ENCODE peak calls at places on chromosomes 2 and 18, in nine cellular contexts. Z, Y, X, O, K, B, R, C and Q are unnamed samples.

GRCh38 chr2:62194558-62195420 is 1.1 kb upstream of the B3GNT2 start:
- DNase-seq in C (no peak), B (no peak), K (no peak), Y (no peak), O (no peak), X (no peak), Z (no peak), R (peak), Q (no peak)

GRCh38 chr2:198471291-198471690 is 666.9 kb downstream of the PLCL1 start:
- DNase-seq in Z (no peak), X (no peak), O (no peak), C (no peak), K (no peak), Y (no peak), R (no peak), B (no peak), Q (no peak)

GRCh38 chr2:101667823-101668222 is 29.7 kb upstream of the MAP4K4 start:
- DNase-seq in Z (no peak), B (no peak), C (no peak), R (no peak), Y (no peak), K (no peak), X (no peak), O (no peak), Q (no peak)

GRCh38 chr2:239793086-239793485 is 232.1 kb downstream of the NDUFA10 start:
- DNase-seq in C (no peak), Z (no peak), O (no peak), R (no peak), K (no peak), Y (no peak), X (no peak), B (no peak), Q (no peak)

GRCh38 chr2:166494140-166494544 is at the start of gene SCN7A:
- DNase-seq in C (no peak), Y (no peak), X (peak), R (peak), K (peak), B (no peak), O (peak), Z (no peak), Q (peak)

GRCh38 chr2:118387509-118387908 is 299.2 kb downstream of the INSIG2 start:
- DNase-seq in C (no peak), Z (no peak), K (no peak), B (no peak), Y (peak), R (no peak), O (peak), X (no peak), Q (no peak)

GRCh38 chr18:22346342-22346967 is 71.3 kb downstream of the CTAGE1 start:
- DNase-seq in Y (peak), O (peak), K (peak), Z (no peak), X (peak), B (no peak), C (no peak), R (peak), Q (no peak)

GRCh38 chr2:179332903-179333302 is 68.3 kb upstream of the SESTD1 start:
- DNase-seq in X (no peak), B (no peak), R (no peak), C (no peak), K (no peak), Y (peak), Z (no peak), O (peak), Q (no peak)

GRCh38 chr2:28869494-28870145 is 489 bp downstream of the TRMT61B start:
- DNase-seq in C (no peak), B (no peak), O (no peak), Y (no peak), Z (no peak), X (no peak), R (no peak), K (peak), Q (no peak)

GRCh38 chr2:157849591-157849990 is 26.5 kb downstream of the ACVR1 start:
- DNase-seq in Y (peak), R (no peak), X (no peak), O (no peak), K (no peak), Z (no peak), B (no peak), C (no peak), Q (no peak)

GRCh38 chr2:30707304-30707903 is 99.8 kb downstream of the CAPN13 start:
- DNase-seq in Y (no peak), K (no peak), R (no peak), O (no peak), X (no peak), Z (no peak), C (no peak), B (no peak), Q (no peak)

GRCh38 chr2:234502919-234503285 is 6.0 kb upstream of the ARL4C start:
- DNase-seq in K (no peak), Z (no peak), Y (no peak), O (no peak), X (no peak), R (no peak), B (no peak), C (no peak), Q (no peak)

GRCh38 chr2:36453652-36454051 is 98.1 kb downstream of the CRIM1 start:
- DNase-seq in O (peak), Z (no peak), Y (no peak), C (no peak), B (no peak), X (no peak), K (no peak), R (no peak), Q (no peak)

GRCh38 chr2:207796585-207797350 is 27.1 kb upstream of the FZD5 start:
- DNase-seq in X (no peak), K (no peak), B (no peak), C (no peak), Y (no peak), Z (no peak), O (peak), R (no peak), Q (no peak)

GRCh38 chr2:179936654-179937053 is 70.4 kb downstream of the CWC22 start:
- DNase-seq in X (no peak), C (no peak), Y (peak), O (no peak), R (peak), B (no peak), Z (no peak), K (no peak), Q (no peak)

GRCh38 chr2:201070966-201071304 is 536 bp downstream of the HYCC2 start:
- DNase-seq in K (no peak), X (no peak), Y (peak), C (no peak), O (no peak), Z (no peak), R (no peak), B (peak), Q (no peak)

GRCh38 chr2:50448556-50448955 is 583.4 kb downstream of the NRXN1 start:
- DNase-seq in X (no peak), K (no peak), C (no peak), Y (no peak), B (no peak), Z (no peak), R (no peak), O (no peak), Q (no peak)

GRCh38 chr2:223062304-223062845 is 10.4 kb downstream of the KCNE4 start:
- DNase-seq in Z (no peak), C (no peak), K (no peak), B (no peak), Y (no peak), R (no peak), O (peak), X (no peak), Q (no peak)

GRCh38 chr2:198968585-198968984 is 489.2 kb downstream of the SATB2 start:
- DNase-seq in B (no peak), O (no peak), R (no peak), Y (no peak), K (no peak), X (no peak), Z (no peak), C (no peak), Q (no peak)

GRCh38 chr2:163737169-163737439 is 1.3 kb upstream of the FIGN start:
- DNase-seq in Z (no peak), X (no peak), K (no peak), R (no peak), O (no peak), Y (no peak), C (no peak), B (no peak), Q (peak)

GRCh38 chr2:163734401-163734800 is 1.4 kb downstream of the FIGN start:
- DNase-seq in R (no peak), O (no peak), Y (no peak), Z (no peak), X (no peak), K (no peak), C (no peak), B (no peak), Q (no peak)

GRCh38 chr2:163736433-163737168 is 793 bp upstream of the FIGN start:
- DNase-seq in C (no peak), R (peak), K (peak), Y (peak), X (no peak), Z (no peak), O (no peak), B (peak), Q (peak)

GRCh38 chr2:163734911-163735691 is 707 bp downstream of the FIGN start:
- DNase-seq in B (no peak), K (no peak), Z (no peak), X (no peak), C (no peak), O (peak), Y (peak), R (no peak), Q (no peak)

GRCh38 chr2:163735692-163736432 is at the start of gene FIGN:
- DNase-seq in C (no peak), B (peak), R (peak), Z (no peak), Y (peak), O (peak), K (peak), X (peak), Q (peak)
- H3K4me3 ChIP-seq in C (peak), B (peak), R (peak), Z (peak), Y (peak), O (peak), K (peak), X (peak), Q (peak)

GRCh38 chr18:61842146-61842545 is 50.7 kb downstream of the RNF152 start:
- DNase-seq in K (no peak), Y (no peak), B (no peak), Z (no peak), C (no peak), R (no peak), X (no peak), O (no peak), Q (no peak)

GRCh38 chr18:61844726-61845125 is 48.1 kb downstream of the RNF152 start:
- DNase-seq in Y (no peak), C (no peak), R (no peak), B (no peak), O (no peak), K (no peak), X (no peak), Z (no peak), Q (no peak)

GRCh38 chr18:61847164-61847791 is 45.5 kb downstream of the RNF152 start:
- DNase-seq in R (no peak), Y (no peak), K (no peak), C (no peak), B (no peak), X (no peak), Z (no peak), O (no peak), Q (no peak)

GRCh38 chr18:61841709-61842108 is 51.1 kb downstream of the RNF152 start:
- DNase-seq in Z (no peak), X (no peak), Y (no peak), O (no peak), C (no peak), R (no peak), B (no peak), K (no peak), Q (no peak)

GRCh38 chr18:61845212-61845611 is 47.6 kb downstream of the RNF152 start:
- DNase-seq in C (no peak), Y (no peak), Z (no peak), O (no peak), R (no peak), K (no peak), X (no peak), B (no peak), Q (no peak)
- TF ChIP-seq CTCF in C (no peak), Y (no peak), Z (no peak), O (no peak), R (no peak), K (no peak), X (no peak), B (no peak), Q (no peak)

GRCh38 chr2:70638561-70638960 is 84.9 kb upstream of the TGFA start:
- DNase-seq in O (no peak), K (no peak), Y (no peak), R (no peak), B (no peak), C (no peak), X (no peak), Z (no peak), Q (no peak)
- H3K27ac ChIP-seq in O (no peak), K (no peak), Y (no peak), R (no peak), B (no peak), C (no peak), X (no peak), Z (no peak), Q (no peak)

DNA sequence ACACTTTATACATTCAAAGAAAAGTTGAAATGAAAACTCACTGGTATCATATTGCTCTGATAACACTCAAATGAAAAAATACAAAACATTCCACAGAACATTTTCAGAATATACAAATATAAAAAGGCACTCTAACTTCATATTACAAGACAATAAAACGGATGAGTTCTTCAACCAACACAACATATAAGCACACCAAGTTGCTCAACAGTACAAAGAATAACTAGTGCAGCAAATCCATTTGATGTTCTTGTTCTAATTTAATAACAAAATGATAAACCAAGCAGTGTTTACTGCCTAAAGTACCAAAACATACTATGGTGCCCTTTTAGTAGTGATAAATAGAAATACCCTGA is 60.8 kb upstream of the PGAP1 start:
- DNase-seq in B (no peak), C (no peak), O (peak), Z (no peak), X (no peak), R (no peak), K (no peak), Y (no peak), Q (no peak)
- H3K4me3 ChIP-seq in B (no peak), C (no peak), O (no peak), Z (no peak), X (no peak), R (no peak), K (no peak), Y (peak), Q (no peak)

DNA sequence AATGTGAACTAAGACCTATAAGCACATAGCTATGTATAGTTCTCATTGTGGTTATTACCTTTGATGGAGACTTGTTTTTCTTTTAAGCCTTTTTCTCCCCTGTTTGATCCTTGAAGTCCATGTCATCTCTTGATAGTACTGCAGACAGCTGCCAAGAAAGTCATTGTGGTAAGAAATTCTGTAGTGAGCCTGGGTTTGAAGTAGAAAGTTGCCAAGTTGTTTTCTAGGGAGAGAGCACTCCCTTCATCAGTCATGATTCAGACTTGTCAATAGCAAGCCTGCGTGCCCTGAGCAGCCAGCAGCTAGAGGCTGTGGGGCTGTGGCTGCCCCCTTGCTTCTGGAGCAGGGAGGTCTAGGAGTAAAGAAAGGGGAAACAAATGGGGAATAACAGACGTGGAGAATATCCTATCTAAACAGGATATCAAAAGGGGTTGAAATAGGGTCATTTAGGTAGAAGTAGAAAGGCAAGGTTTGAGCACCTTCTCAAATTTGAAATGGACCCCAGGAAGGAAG is 8.4 kb downstream of the SP5 start:
- DNase-seq in K (no peak), O (no peak), Y (peak), Z (no peak), R (no peak), X (no peak), B (no peak), C (no peak), Q (no peak)
- TF ChIP-seq CTCF in K (no peak), O (no peak), Y (no peak), Z (no peak), R (no peak), X (no peak), B (no peak), C (no peak), Q (no peak)

DNA sequence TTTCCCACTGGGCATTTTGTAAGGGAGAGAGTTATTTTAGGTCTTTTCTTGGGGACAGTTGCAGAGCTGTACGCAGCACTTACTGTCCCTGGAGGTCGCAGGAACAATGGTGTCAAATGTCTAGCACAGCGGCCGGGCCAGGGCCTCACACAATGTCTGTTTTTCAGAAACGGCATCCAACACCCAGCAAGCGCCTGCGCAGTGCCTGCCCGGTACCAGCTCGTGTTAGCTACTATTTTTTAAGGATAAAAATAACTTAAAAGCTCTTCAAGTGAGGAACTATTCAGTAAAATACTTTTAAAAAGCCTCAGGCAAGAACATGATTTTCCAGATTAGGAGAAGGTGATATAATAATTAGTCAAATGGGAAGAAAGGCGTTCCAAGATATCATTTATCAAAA is 90.0 kb downstream of the MBP start:
- DNase-seq in R (no peak), C (no peak), O (no peak), B (no peak), K (no peak), Z (no peak), Y (no peak), X (no peak), Q (peak)
- H3K27ac ChIP-seq in R (no peak), C (peak), O (no peak), B (no peak), K (no peak), Z (no peak), Y (no peak), X (peak), Q (peak)

GRCh38 chr2:85886585-85886984 is 2.2 kb downstream of the ST3GAL5 start:
- DNase-seq in C (no peak), O (peak), R (peak), K (peak), X (peak), Y (peak), B (no peak), Z (no peak), Q (no peak)
- H3K4me3 ChIP-seq in C (peak), O (no peak), R (no peak), K (no peak), X (peak), Y (no peak), B (peak), Z (peak), Q (peak)